ENCODE peak calls at places on chromosomes 5 and 9, in six cellular contexts. One of them, this sample, is unnamed. For H3K4me1, the result is how much of the 10 kb centered on the place peaks cover.

GRCh38 chr5:406041-406440 is 36.9 kb upstream of the EXOC3 start:
- DNase-seq in PC-3: no peak
- DNase-seq in GM23248: no peak
- DNase-seq in GM23338: no peak
- DNase-seq in HCT116: no peak
- DNase-seq in HepG2: no peak
- DNase-seq in this sample: no peak

GRCh38 chr9:114002271-114002985 is 75.7 kb downstream of the AMBP start:
- DNase-seq in GM23248: no peak
- DNase-seq in HepG2: no peak
- DNase-seq in GM23338: no peak
- DNase-seq in HCT116: no peak
- DNase-seq in PC-3: no peak
- DNase-seq in this sample: peak

GRCh38 chr9:126049896-126050604 is 276.6 kb upstream of the MVB12B start:
- DNase-seq in PC-3: no peak
- DNase-seq in HepG2: no peak
- DNase-seq in HCT116: no peak
- DNase-seq in GM23248: no peak
- DNase-seq in GM23338: no peak
- DNase-seq in this sample: no peak

GRCh38 chr5:108730617-108731340 is 16.9 kb upstream of the FER start:
- DNase-seq in HCT116: no peak
- DNase-seq in HepG2: no peak
- DNase-seq in GM23248: no peak
- DNase-seq in PC-3: no peak
- DNase-seq in GM23338: no peak
- DNase-seq in this sample: peak

GRCh38 chr5:65142511-65143011 is 339.2 kb downstream of the ADAMTS6 start:
- DNase-seq in HCT116: no peak
- DNase-seq in GM23338: peak
- DNase-seq in HepG2: no peak
- DNase-seq in GM23248: peak
- DNase-seq in PC-3: peak
- DNase-seq in this sample: peak

GRCh38 chr5:117888688-117889087 is 1099.7 kb downstream of the DTWD2 start:
- DNase-seq in HCT116: no peak
- DNase-seq in GM23248: no peak
- DNase-seq in GM23338: no peak
- DNase-seq in HepG2: no peak
- DNase-seq in PC-3: no peak
- DNase-seq in this sample: no peak

GRCh38 chr9:81053298-81054025 is 635.9 kb downstream of the TLE1 start:
- DNase-seq in GM23338: no peak
- DNase-seq in HCT116: no peak
- DNase-seq in PC-3: peak
- DNase-seq in GM23248: no peak
- DNase-seq in HepG2: no peak
- DNase-seq in this sample: peak

GRCh38 chr9:73231203-73231602 is 79.5 kb downstream of the ANXA1 start:
- DNase-seq in PC-3: no peak
- DNase-seq in GM23338: no peak
- DNase-seq in HepG2: no peak
- DNase-seq in GM23248: no peak
- DNase-seq in HCT116: no peak
- DNase-seq in this sample: no peak

GRCh38 chr9:98326402-98327248 is 71.2 kb upstream of the TBC1D2 start:
- DNase-seq in PC-3: no peak
- DNase-seq in GM23338: no peak
- DNase-seq in HepG2: no peak
- DNase-seq in HCT116: no peak
- DNase-seq in GM23248: peak
- DNase-seq in this sample: peak

GRCh38 chr5:66896207-66896606 is 300.0 kb downstream of the MAST4 start:
- DNase-seq in PC-3: peak
- DNase-seq in GM23248: peak
- DNase-seq in HCT116: no peak
- DNase-seq in GM23338: no peak
- DNase-seq in HepG2: no peak
- DNase-seq in this sample: no peak

GRCh38 chr5:59491944-59492343 is 401.6 kb downstream of the PDE4D start:
- DNase-seq in GM23248: no peak
- DNase-seq in HCT116: no peak
- DNase-seq in HepG2: no peak
- DNase-seq in GM23338: peak
- DNase-seq in PC-3: no peak
- DNase-seq in this sample: no peak

GRCh38 chr5:94689871-94690270 is 71.4 kb downstream of the SLF1 start:
- DNase-seq in HepG2: no peak
- DNase-seq in GM23248: no peak
- DNase-seq in GM23338: no peak
- DNase-seq in HCT116: no peak
- DNase-seq in PC-3: no peak
- DNase-seq in this sample: no peak

GRCh38 chr9:84862308-84862707 is 192.8 kb downstream of the NTRK2 start:
- DNase-seq in GM23338: no peak
- DNase-seq in PC-3: no peak
- DNase-seq in HepG2: no peak
- DNase-seq in GM23248: no peak
- DNase-seq in HCT116: no peak
- DNase-seq in this sample: no peak

GRCh38 chr5:1228121-1228520 is 2.9 kb downstream of the SLC6A18 start:
- DNase-seq in HepG2: no peak
- DNase-seq in GM23338: no peak
- DNase-seq in HCT116: no peak
- DNase-seq in GM23248: no peak
- DNase-seq in PC-3: no peak
- DNase-seq in this sample: no peak

GRCh38 chr5:133995903-133996563 is 8.7 kb downstream of the VDAC1 start:
- DNase-seq in HCT116: no peak
- DNase-seq in GM23338: no peak
- DNase-seq in GM23248: no peak
- DNase-seq in PC-3: no peak
- DNase-seq in HepG2: peak
- DNase-seq in this sample: no peak

GRCh38 chr5:176732736-176733585 is 77.4 kb upstream of the UNC5A start:
- DNase-seq in HCT116: no peak
- DNase-seq in HepG2: no peak
- DNase-seq in GM23248: no peak
- DNase-seq in PC-3: no peak
- DNase-seq in GM23338: no peak
- DNase-seq in this sample: peak

GRCh38 chr9:75891277-75892167 is 1.0 kb downstream of the PCSK5 start:
- DNase-seq in GM23338: peak
- DNase-seq in GM23248: peak
- DNase-seq in HCT116: peak
- DNase-seq in HepG2: no peak
- DNase-seq in PC-3: no peak
- DNase-seq in this sample: peak

GRCh38 chr9:121962421-121962820 is 130.7 kb downstream of the TTLL11 start:
- DNase-seq in HCT116: no peak
- DNase-seq in PC-3: peak
- DNase-seq in GM23338: no peak
- DNase-seq in HepG2: no peak
- DNase-seq in GM23248: peak
- DNase-seq in this sample: no peak

GRCh38 chr9:106970976-106971457 is 108.1 kb downstream of the ZNF462 start:
- DNase-seq in HepG2: no peak
- DNase-seq in GM23338: no peak
- DNase-seq in GM23248: no peak
- DNase-seq in HCT116: no peak
- DNase-seq in PC-3: no peak
- DNase-seq in this sample: no peak

GRCh38 chr9:5608298-5609254 is 20.3 kb upstream of the RIC1 start:
- DNase-seq in HepG2: peak
- DNase-seq in GM23248: peak
- DNase-seq in PC-3: no peak
- DNase-seq in HCT116: no peak
- DNase-seq in GM23338: no peak
- DNase-seq in this sample: no peak

GRCh38 chr9:93458702-93459101 is 5.3 kb upstream of the FAM120AOS start:
- DNase-seq in HepG2: no peak
- DNase-seq in HCT116: no peak
- DNase-seq in GM23248: no peak
- DNase-seq in GM23338: no peak
- DNase-seq in PC-3: no peak
- DNase-seq in this sample: no peak

GRCh38 chr9:72012642-72013041 is 47.8 kb downstream of the C9orf57 start:
- DNase-seq in PC-3: no peak
- DNase-seq in HepG2: peak
- DNase-seq in GM23338: no peak
- DNase-seq in HCT116: no peak
- DNase-seq in GM23248: peak
- DNase-seq in this sample: no peak

GRCh38 chr9:25449503-25449902 is 228.7 kb downstream of the TUSC1 start:
- DNase-seq in GM23338: no peak
- DNase-seq in HepG2: no peak
- DNase-seq in HCT116: no peak
- DNase-seq in GM23248: no peak
- DNase-seq in PC-3: peak
- DNase-seq in this sample: no peak

GRCh38 chr5:156473271-156473935 is 146.4 kb downstream of the SGCD start:
- DNase-seq in HepG2: no peak
- DNase-seq in GM23248: peak
- DNase-seq in PC-3: no peak
- DNase-seq in GM23338: no peak
- DNase-seq in HCT116: no peak
- DNase-seq in this sample: no peak

GRCh38 chr9:105994970-105995369 is 300.6 kb downstream of the TMEM38B start:
- DNase-seq in GM23248: peak
- DNase-seq in PC-3: peak
- DNase-seq in HCT116: no peak
- DNase-seq in GM23338: no peak
- DNase-seq in HepG2: no peak
- DNase-seq in this sample: no peak

GRCh38 chr5:81212211-81212687 is 20.9 kb upstream of the CKMT2 start:
- DNase-seq in PC-3: no peak
- DNase-seq in GM23338: no peak
- DNase-seq in HCT116: no peak
- DNase-seq in HepG2: no peak
- DNase-seq in GM23248: no peak
- DNase-seq in this sample: no peak

GRCh38 chr9:136062657-136063439 is 32.2 kb downstream of the NACC2 start:
- DNase-seq in HepG2: no peak
- DNase-seq in PC-3: no peak
- DNase-seq in GM23248: no peak
- DNase-seq in HCT116: no peak
- DNase-seq in GM23338: no peak
- DNase-seq in this sample: peak

GRCh38 chr9:5621327-5621726 is 7.6 kb upstream of the RIC1 start:
- DNase-seq in GM23248: peak
- DNase-seq in HCT116: peak
- DNase-seq in PC-3: peak
- DNase-seq in HepG2: no peak
- DNase-seq in GM23338: no peak
- DNase-seq in this sample: peak

GRCh38 chr5:148794275-148794674 is 32.1 kb upstream of the ADRB2 start:
- DNase-seq in GM23248: no peak
- DNase-seq in PC-3: no peak
- DNase-seq in HepG2: no peak
- DNase-seq in GM23338: no peak
- DNase-seq in HCT116: no peak
- DNase-seq in this sample: no peak

GRCh38 chr5:98454407-98454806 is 319.1 kb upstream of the RGMB start:
- DNase-seq in PC-3: peak
- DNase-seq in HepG2: no peak
- DNase-seq in GM23248: peak
- DNase-seq in GM23338: no peak
- DNase-seq in HCT116: no peak
- DNase-seq in this sample: no peak

GRCh38 chr5:40428129-40428528 is 251.6 kb upstream of the PTGER4 start:
- DNase-seq in PC-3: peak
- DNase-seq in GM23248: peak
- DNase-seq in HCT116: no peak
- DNase-seq in HepG2: no peak
- DNase-seq in GM23338: no peak
- DNase-seq in this sample: peak

GRCh38 chr5:78727786-78728761 is 79.5 kb upstream of the LHFPL2 start:
- DNase-seq in HepG2: peak
- DNase-seq in HCT116: no peak
- DNase-seq in PC-3: no peak
- DNase-seq in GM23338: no peak
- DNase-seq in GM23248: no peak
- DNase-seq in this sample: no peak

GRCh38 chr5:124087752-124088151 is 575.8 kb downstream of the CSNK1G3 start:
- DNase-seq in HepG2: no peak
- DNase-seq in PC-3: no peak
- DNase-seq in GM23338: peak
- DNase-seq in HCT116: no peak
- DNase-seq in GM23248: no peak
- DNase-seq in this sample: no peak

GRCh38 chr5:146891511-146891910 is 13.0 kb upstream of the PPP2R2B start:
- DNase-seq in GM23338: no peak
- DNase-seq in PC-3: no peak
- DNase-seq in GM23248: no peak
- DNase-seq in HCT116: no peak
- DNase-seq in HepG2: no peak
- DNase-seq in this sample: no peak
- H3K4me1 ChIP-seq in GM23338: under half
- H3K4me1 ChIP-seq in PC-3: under half
- H3K4me1 ChIP-seq in GM23248: under half
- H3K4me1 ChIP-seq in HCT116: under half
- H3K4me1 ChIP-seq in HepG2: under half
- H3K4me1 ChIP-seq in this sample: under half

GRCh38 chr9:133147412-133148271 is 16.1 kb downstream of the GBGT1 start:
- DNase-seq in HepG2: peak
- DNase-seq in PC-3: peak
- DNase-seq in GM23248: peak
- DNase-seq in HCT116: peak
- DNase-seq in GM23338: peak
- DNase-seq in this sample: peak
- H2AFZ ChIP-seq in HepG2: no peak
- H2AFZ ChIP-seq in PC-3: no peak
- H2AFZ ChIP-seq in GM23248: peak
- H2AFZ ChIP-seq in HCT116: no peak
- H2AFZ ChIP-seq in GM23338: no peak
- H2AFZ ChIP-seq in this sample: no peak

GRCh38 chr5:138873886-138874200 is 1.3 kb downstream of the LRRTM2 start:
- DNase-seq in GM23248: no peak
- DNase-seq in HepG2: no peak
- DNase-seq in HCT116: no peak
- DNase-seq in GM23338: no peak
- DNase-seq in PC-3: no peak
- DNase-seq in this sample: no peak
- H3K4me3 ChIP-seq in GM23248: no peak
- H3K4me3 ChIP-seq in HepG2: no peak
- H3K4me3 ChIP-seq in HCT116: no peak
- H3K4me3 ChIP-seq in GM23338: no peak
- H3K4me3 ChIP-seq in PC-3: no peak
- H3K4me3 ChIP-seq in this sample: peak

DNA sequence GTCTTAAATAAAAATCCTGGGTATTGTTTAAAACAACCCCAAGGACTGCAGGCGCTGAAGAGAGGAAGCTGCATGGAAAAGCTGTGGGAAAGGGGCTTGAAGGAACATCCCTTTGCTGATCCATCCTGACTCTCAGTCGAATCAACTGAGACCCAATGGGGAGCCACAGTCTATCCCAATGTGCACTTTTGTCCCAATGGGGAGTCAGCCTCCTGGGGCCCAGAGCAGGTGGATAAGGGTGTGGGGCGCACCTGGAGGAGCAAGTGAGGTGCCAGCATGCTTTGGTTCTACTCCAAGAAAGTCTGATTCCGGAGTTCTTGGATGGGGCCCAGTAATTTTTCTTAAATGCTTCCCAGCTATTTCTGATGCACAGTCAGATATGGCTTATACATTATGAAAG is 118.1 kb downstream of the COL23A1 start:
- DNase-seq in GM23248: no peak
- DNase-seq in GM23338: no peak
- DNase-seq in HCT116: no peak
- DNase-seq in PC-3: no peak
- DNase-seq in HepG2: no peak
- DNase-seq in this sample: no peak
- H3K4me1 ChIP-seq in GM23248: under half
- H3K4me1 ChIP-seq in GM23338: under half
- H3K4me1 ChIP-seq in HCT116: under half
- H3K4me1 ChIP-seq in PC-3: under half
- H3K4me1 ChIP-seq in HepG2: under half
- H3K4me1 ChIP-seq in this sample: under half